ENCODE peak calls at places on chromosomes 13 and 19, in seven cellular contexts. E is suprapubic skin, U is heart left ventricle, S is lower leg skin, V is Peyer's patch, Q is GM12878, W is IMR-90. C is an unnamed sample.

GRCh38 chr19:53977991-53978731 is 13.3 kb upstream of the CACNG6 start:
- DNase-seq in V (peak; percentile 52), Q (no peak), E (no peak), W (peak; percentile 84), U (peak; percentile 73), S (peak; percentile 31), C (peak; percentile 25)

GRCh38 chr13:50543767-50544166 is 299.7 kb downstream of the DLEU7 start:
- DNase-seq in U (no peak), S (no peak), V (no peak), Q (no peak), E (no peak), W (peak; percentile 91), C (no peak)

GRCh38 chr13:20181180-20181579 is 11.6 kb downstream of the GJB2 start:
- DNase-seq in V (no peak), S (no peak), Q (no peak), U (no peak), W (no peak), E (no peak), C (no peak)

GRCh38 chr19:49338691-49339363 is 3.6 kb downstream of the CD37 start:
- DNase-seq in Q (no peak), W (no peak), U (peak; percentile 68), V (peak; percentile 85), S (peak; percentile 84), E (peak; percentile 92), C (no peak)

GRCh38 chr13:53010374-53011105 is 18.1 kb upstream of the OLFM4 start:
- DNase-seq in U (no peak), S (no peak), Q (no peak), V (peak; percentile 60), E (no peak), W (no peak), C (peak; percentile 27)

GRCh38 chr19:1210227-1210538 is 4.6 kb downstream of the STK11 start:
- DNase-seq in S (no peak), E (no peak), U (no peak), W (no peak), Q (no peak), V (no peak), C (no peak)

GRCh38 chr19:10670187-10670586 is 16.0 kb downstream of the ILF3 start:
- DNase-seq in U (no peak), E (no peak), V (no peak), Q (no peak), W (no peak), S (no peak), C (no peak)

GRCh38 chr19:28701491-28701890 is 511.5 kb downstream of the UQCRFS1 start:
- DNase-seq in E (no peak), Q (no peak), U (no peak), S (no peak), W (no peak), V (no peak), C (no peak)

GRCh38 chr13:110380359-110381028 is 73.4 kb downstream of the COL4A2 start:
- DNase-seq in S (no peak), E (no peak), V (no peak), Q (no peak), U (no peak), W (peak; percentile 98), C (no peak)

GRCh38 chr19:2739602-2740313 is at the start of gene SLC39A3:
- DNase-seq in Q (peak; percentile 87), V (peak; percentile 99), E (peak; percentile 98), W (peak; percentile 98), S (peak; percentile 97), U (peak; percentile 100), C (peak; percentile 99)

GRCh38 chr19:6090634-6091033 is 19.7 kb downstream of the RFX2 start:
- DNase-seq in Q (no peak), U (no peak), W (no peak), V (no peak), S (no peak), E (no peak), C (no peak)

GRCh38 chr19:6087074-6087506 is 23.2 kb downstream of the RFX2 start:
- DNase-seq in W (no peak), U (no peak), V (peak; percentile 72), Q (peak; percentile 40), S (no peak), E (no peak), C (no peak)

GRCh38 chr19:6086081-6086858 is 24.0 kb downstream of the RFX2 start:
- DNase-seq in U (no peak), Q (no peak), S (no peak), E (no peak), W (peak; percentile 71), V (no peak), C (no peak)

GRCh38 chr19:6088677-6089063 is 21.6 kb downstream of the RFX2 start:
- DNase-seq in V (no peak), S (no peak), U (no peak), W (peak; percentile 49), Q (no peak), E (no peak), C (no peak)

GRCh38 chr19:6084821-6085220 is 25.5 kb downstream of the RFX2 start:
- DNase-seq in U (no peak), E (no peak), W (no peak), V (no peak), Q (no peak), S (no peak), C (no peak)
- TF ChIP-seq CTCF in U (no peak), E (no peak), W (no peak), V (no peak), Q (no peak), S (no peak), C (no peak)

GRCh38 chr13:29548722-29549446 is 46.6 kb downstream of the SLC7A1 start:
- DNase-seq in U (no peak), E (no peak), V (no peak), Q (no peak), S (no peak), W (peak; percentile 39), C (no peak)
- TF ChIP-seq POLR2A in U (no peak), E (no peak), V (no peak), Q (no peak), S (no peak), W (no peak), C (no peak)

GRCh38 chr19:32674959-32675719 is at the start of gene ANKRD27:
- DNase-seq in S (peak; percentile 98), U (peak; percentile 98), V (peak; percentile 99), W (peak; percentile 96), E (peak; percentile 99), Q (peak; percentile 88), C (peak; percentile 98)

GRCh38 chr19:32676186-32676894 is 692 bp downstream of the RGS9BP start:
- DNase-seq in S (no peak), U (no peak), W (no peak), V (no peak), E (no peak), Q (no peak), C (no peak)

GRCh38 chr19:32675720-32676185 is at the start of gene RGS9BP:
- DNase-seq in Q (no peak), S (peak; percentile 75), W (peak; percentile 59), V (peak; percentile 90), U (peak; percentile 88), E (peak; percentile 92), C (peak; percentile 54)

GRCh38 chr19:32677657-32678056 is 2.0 kb downstream of the RGS9BP start:
- DNase-seq in V (no peak), E (no peak), W (no peak), U (no peak), S (no peak), Q (no peak), C (no peak)

DNA sequence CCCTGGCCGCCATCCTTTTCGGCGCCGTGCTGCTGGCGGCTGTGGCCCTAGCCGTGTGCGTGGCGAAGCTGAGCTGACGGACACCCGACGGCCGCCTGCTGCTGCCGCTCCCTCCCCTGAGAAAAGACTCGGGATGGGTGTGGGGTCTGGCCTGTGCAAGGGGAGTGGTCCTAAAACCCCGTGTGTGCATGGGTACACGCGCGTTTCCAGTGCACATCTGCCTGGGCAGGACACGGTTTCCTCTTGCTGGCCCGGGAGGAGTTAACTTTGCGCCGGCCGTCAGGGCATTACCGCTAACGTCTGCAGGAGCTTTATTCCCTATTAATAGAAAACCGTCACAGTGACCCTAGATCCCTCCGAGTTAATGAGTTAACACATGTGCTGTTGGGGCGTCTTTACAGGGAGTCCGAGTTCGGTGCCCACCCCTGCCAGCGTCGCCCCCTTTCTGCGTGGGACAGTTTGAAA is 1.3 kb downstream of the RGS9BP start:
- DNase-seq in E (no peak), V (no peak), Q (no peak), U (no peak), S (no peak), W (no peak), C (no peak)
- H3K4me3 ChIP-seq in E (peak overlapping the region; percentile 79), V (no peak overlapping the region), Q (no peak overlapping the region), U (peak overlapping the region; percentile 15), S (no peak overlapping the region), W (no peak overlapping the region), C (no peak overlapping the region)

DNA sequence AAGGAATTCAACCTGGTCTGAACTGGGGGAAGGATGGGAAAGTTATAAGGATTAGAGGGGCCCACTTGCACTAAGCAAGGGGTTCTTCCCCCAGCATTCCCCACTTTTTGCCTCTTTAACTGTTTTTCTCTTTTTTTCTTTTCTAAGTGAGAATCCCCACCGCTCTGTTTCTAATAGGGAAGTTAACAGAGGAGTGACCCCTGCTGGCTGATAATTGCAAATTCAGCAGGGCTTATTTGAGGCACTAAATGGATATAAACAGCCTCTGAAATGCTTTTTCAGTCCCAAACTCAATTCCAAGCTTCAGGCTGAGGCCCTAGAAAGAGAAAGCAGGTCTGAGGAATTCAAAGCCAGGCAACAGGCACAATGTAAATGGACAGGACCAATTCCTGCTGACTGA is 38.2 kb upstream of the CEACAM21 start:
- DNase-seq in U (no peak), W (peak; percentile 22), V (peak; percentile 70), Q (no peak), E (no peak), S (no peak), C (no peak)
- TF ChIP-seq CTCF in U (peak; percentile 55), W (peak; percentile 62), V (peak; percentile 56), Q (peak; percentile 71), E (no peak), S (no peak), C (peak; percentile 15)

GRCh38 chr13:111614613-111615012 is 294.2 kb downstream of the TEX29 start:
- DNase-seq in E (no peak), S (no peak), V (no peak), Q (no peak), U (no peak), W (no peak), C (no peak)
- TF ChIP-seq POLR2A in E (no peak), S (no peak), V (no peak), Q (no peak), U (no peak), W (no peak), C (no peak)

GRCh38 chr13:46382224-46382623 is 4.8 kb downstream of the RUBCNL start:
- DNase-seq in E (no peak), V (no peak), S (no peak), U (no peak), Q (no peak), W (no peak), C (no peak)

GRCh38 chr13:46383383-46383782 is 3.7 kb downstream of the RUBCNL start:
- DNase-seq in V (peak; percentile 65), S (no peak), E (no peak), W (no peak), U (no peak), Q (no peak), C (no peak)

GRCh38 chr13:46378411-46378810 is 8.6 kb downstream of the RUBCNL start:
- DNase-seq in Q (no peak), U (no peak), V (no peak), W (no peak), E (no peak), S (no peak), C (no peak)

GRCh38 chr13:46377554-46377953 is 9.5 kb downstream of the RUBCNL start:
- DNase-seq in V (no peak), W (no peak), U (no peak), E (no peak), Q (no peak), S (no peak), C (no peak)

GRCh38 chr13:46380242-46380641 is 6.8 kb downstream of the RUBCNL start:
- DNase-seq in U (no peak), S (no peak), W (no peak), Q (no peak), E (no peak), V (no peak), C (no peak)
- H3K4me3 ChIP-seq in U (no peak overlapping the region), S (no peak overlapping the region), W (no peak overlapping the region), Q (peak overlapping the region; percentile 1), E (no peak overlapping the region), V (no peak overlapping the region), C (no peak overlapping the region)

C was measured in tibial nerve.